ENCODE peak calls at places on chromosomes 11 and 22, in nine cellular contexts. H is Panc1, M is GDM1, S is endothelial cell, O is HepG2, J is fibroblast of mammary gland, X is NCI-H774, A is NCI-H1092 treated with DMSO at 0.1 percent for 48 hours, I is astrocyte. E is an unnamed sample.

GRCh38 chr22:39665229-39665628 is 94.7 kb downstream of the CACNA1I start:
- DNase-seq in H (no peak), J (no peak), X (no peak), A (no peak), I (no peak), S (no peak), O (no peak), M (no peak), E (no peak)

GRCh38 chr22:24153353-24153752 is 27.9 kb upstream of the SUSD2 start:
- DNase-seq in A (no peak), I (no peak), S (no peak), J (no peak), M (no peak), O (no peak), H (no peak), X (no peak), E (no peak)

GRCh38 chr11:78929906-78930220 is 355.2 kb upstream of the NARS2 start:
- DNase-seq in A (no peak), O (no peak), X (no peak), I (no peak), J (no peak), S (no peak), H (no peak), M (no peak), E (no peak)

GRCh38 chr11:120797133-120797532 is 226.8 kb upstream of the TBCEL start:
- DNase-seq in J (no peak), I (no peak), A (no peak), H (no peak), S (no peak), O (no peak), X (no peak), M (no peak), E (no peak)

GRCh38 chr11:3123761-3124733 is 41.1 kb downstream of the OSBPL5 start:
- DNase-seq in S (no peak), A (no peak), O (no peak), X (no peak), I (peak), J (peak), H (peak), M (no peak), E (peak)

GRCh38 chr11:57456960-57457642 is 3.2 kb upstream of the RTN4RL2 start:
- DNase-seq in J (peak), H (peak), I (peak), O (peak), X (peak), M (peak), A (peak), S (peak), E (peak)

GRCh38 chr11:120102050-120102861 is 35.7 kb downstream of the TRIM29 start:
- DNase-seq in I (no peak), O (no peak), H (no peak), A (no peak), J (no peak), M (no peak), X (no peak), S (no peak), E (peak)

GRCh38 chr11:35133656-35134055 is 5.3 kb upstream of the CD44 start:
- DNase-seq in S (no peak), X (no peak), H (no peak), O (no peak), M (no peak), A (no peak), I (no peak), J (no peak), E (no peak)

GRCh38 chr11:110972640-110973039 is 260.4 kb upstream of the ARHGAP20 start:
- DNase-seq in X (no peak), H (no peak), M (no peak), I (peak), A (no peak), O (no peak), J (peak), S (no peak), E (no peak)

GRCh38 chr11:68396526-68396925 is 64.0 kb upstream of the PPP6R3 start:
- DNase-seq in A (no peak), O (no peak), I (no peak), J (no peak), M (no peak), S (no peak), X (no peak), H (no peak), E (peak)

GRCh38 chr11:78350646-78351165 is 66.9 kb downstream of the GAB2 start:
- DNase-seq in X (no peak), I (peak), A (peak), H (no peak), M (peak), J (peak), S (peak), O (no peak), E (no peak)

GRCh38 chr11:45859661-45860140 is 12.4 kb downstream of the CRY2 start:
- DNase-seq in J (peak), X (no peak), S (no peak), A (peak), O (no peak), H (no peak), M (no peak), I (peak), E (peak)

GRCh38 chr22:40138866-40139265 is 38.9 kb upstream of the TNRC6B start:
- DNase-seq in A (no peak), S (no peak), I (no peak), H (no peak), J (no peak), X (no peak), M (no peak), O (no peak), E (no peak)

GRCh38 chr11:70159612-70160570 is 43.2 kb upstream of the FADD start:
- DNase-seq in M (no peak), J (peak), S (no peak), O (no peak), A (no peak), I (peak), H (peak), X (no peak), E (peak)

GRCh38 chr11:34721646-34722045 is 100.8 kb downstream of the EHF start:
- DNase-seq in S (no peak), X (no peak), O (no peak), M (no peak), I (peak), H (no peak), J (peak), A (no peak), E (no peak)

GRCh38 chr22:33746501-33746928 is 173.8 kb downstream of the LARGE1 start:
- DNase-seq in M (no peak), H (no peak), J (no peak), A (no peak), I (no peak), X (no peak), S (no peak), O (peak), E (no peak)

GRCh38 chr11:16278273-16278672 is 78.1 kb downstream of the SOX6 start:
- DNase-seq in I (no peak), J (no peak), S (no peak), A (no peak), O (no peak), M (no peak), H (no peak), X (no peak), E (no peak)

GRCh38 chr11:70021586-70021985 is 56.5 kb upstream of the ANO1 start:
- DNase-seq in I (no peak), A (no peak), X (no peak), M (no peak), J (no peak), S (no peak), O (no peak), H (no peak), E (no peak)

GRCh38 chr11:30314625-30315024 is 8.3 kb upstream of the ARL14EP start:
- DNase-seq in M (no peak), J (peak), H (no peak), O (no peak), I (no peak), X (no peak), A (no peak), S (no peak), E (no peak)

GRCh38 chr11:2466869-2467694 is 22.3 kb downstream of the KCNQ1 start:
- DNase-seq in I (no peak), M (peak), S (no peak), J (no peak), O (no peak), X (no peak), A (no peak), H (no peak), E (peak)

GRCh38 chr11:118820412-118821357 is 29.7 kb upstream of the DDX6 start:
- DNase-seq in S (no peak), H (no peak), A (peak), J (peak), I (peak), O (no peak), X (peak), M (no peak), E (peak)

GRCh38 chr22:36934940-36935610 is 21.6 kb downstream of the CSF2RB start:
- DNase-seq in J (no peak), H (no peak), M (no peak), O (no peak), I (no peak), X (no peak), S (no peak), A (no peak), E (no peak)